ENCODE peak calls at places on chromosome 18, in nine cellular contexts. V is ovary, A is heart right ventricle, C is kidney, K is lung, X is GM23338, T is stomach, I is mesendoderm, N is H1. W is an unnamed sample.

GRCh38 chr18:51637881-51638280 is 440.4 kb upstream of the MEX3C start:
- DNase-seq in K (no peak), X (no peak), T (no peak), C (no peak), N (no peak), A (no peak), I (no peak), V (no peak), W (no peak)

GRCh38 chr18:48393170-48393569 is 16.0 kb downstream of the ZBTB7C start:
- DNase-seq in V (no peak), K (no peak), C (no peak), I (no peak), X (no peak), N (no peak), T (no peak), A (no peak), W (no peak)

GRCh38 chr18:76436342-76436741 is 58.7 kb downstream of the ZNF516 start:
- DNase-seq in N (no peak), T (no peak), V (no peak), C (no peak), X (no peak), I (no peak), K (no peak), A (no peak), W (no peak)

GRCh38 chr18:11089931-11090715 is 59.2 kb downstream of the PIEZO2 start:
- DNase-seq in K (no peak), I (no peak), C (no peak), V (no peak), X (no peak), N (no peak), A (no peak), T (no peak), W (no peak)

GRCh38 chr18:23209031-23209430 is 73.7 kb downstream of the CABLES1 start:
- DNase-seq in K (no peak), V (no peak), N (no peak), X (no peak), T (no peak), C (no peak), A (no peak), I (no peak), W (no peak)

GRCh38 chr18:22741318-22741717 is 191.8 kb upstream of the RBBP8 start:
- DNase-seq in T (no peak), I (no peak), A (no peak), X (no peak), C (no peak), N (no peak), K (no peak), V (no peak), W (no peak)

GRCh38 chr18:39346916-39347315 is 1781.3 kb upstream of the CELF4 start:
- DNase-seq in X (no peak), I (no peak), A (no peak), V (no peak), N (no peak), T (no peak), K (no peak), C (no peak), W (no peak)

GRCh38 chr18:2402084-2402483 is 169.2 kb downstream of the METTL4 start:
- DNase-seq in T (no peak), X (no peak), I (no peak), V (no peak), N (no peak), A (no peak), C (no peak), K (no peak), W (no peak)

GRCh38 chr18:72847134-72847533 is 20.7 kb downstream of the NETO1 start:
- DNase-seq in K (no peak), V (no peak), X (peak), C (no peak), T (no peak), I (peak), N (no peak), A (peak), W (no peak)

GRCh38 chr18:53935803-53936202 is 288.7 kb downstream of the MBD2 start:
- DNase-seq in X (no peak), A (no peak), K (no peak), N (no peak), T (no peak), C (no peak), I (no peak), V (no peak), W (no peak)

GRCh38 chr18:70453058-70453775 is 164.4 kb downstream of the SOCS6 start:
- DNase-seq in N (no peak), A (no peak), X (no peak), K (no peak), V (no peak), C (no peak), T (no peak), I (peak), W (no peak)

GRCh38 chr18:79508565-79509535 is 113.1 kb downstream of the NFATC1 start:
- DNase-seq in N (no peak), A (no peak), I (no peak), K (no peak), X (no peak), V (peak), C (peak), T (no peak), W (no peak)

GRCh38 chr18:48161911-48162698 is 231.6 kb upstream of the SMAD2 start:
- DNase-seq in T (peak), X (peak), I (peak), N (no peak), C (no peak), V (no peak), K (no peak), A (peak), W (no peak)

GRCh38 chr18:24014986-24015896 is 687 bp downstream of the TTC39C start:
- DNase-seq in T (peak), K (peak), N (no peak), X (peak), V (peak), C (peak), A (peak), I (peak), W (no peak)

GRCh38 chr18:30248061-30248460 is 794.5 kb downstream of the DSC3 start:
- DNase-seq in I (no peak), A (no peak), K (no peak), V (no peak), T (no peak), C (no peak), N (no peak), X (no peak), W (no peak)

GRCh38 chr18:498901-499300 is 1.6 kb downstream of the COLEC12 start:
- DNase-seq in C (no peak), T (no peak), I (peak), V (no peak), A (no peak), K (no peak), N (no peak), X (peak), W (no peak)

GRCh38 chr18:8623549-8624106 is 14.4 kb downstream of the RAB12 start:
- DNase-seq in X (no peak), N (no peak), I (no peak), C (peak), V (no peak), K (peak), A (peak), T (no peak), W (no peak)

GRCh38 chr18:3217930-3218647 is 1.7 kb downstream of the MYOM1 start:
- DNase-seq in C (no peak), X (peak), T (peak), A (no peak), K (no peak), I (peak), V (no peak), N (no peak), W (peak)

GRCh38 chr18:5975111-5975622 is 79.8 kb upstream of the TMEM200C start:
- DNase-seq in C (no peak), T (no peak), K (no peak), A (no peak), I (peak), X (no peak), N (no peak), V (no peak), W (no peak)

GRCh38 chr18:44126598-44126997 is 554.1 kb upstream of the SETBP1 start:
- DNase-seq in K (no peak), C (no peak), A (no peak), X (no peak), V (no peak), T (no peak), I (no peak), N (no peak), W (no peak)

GRCh38 chr18:61535401-61535800 is 202.2 kb downstream of the CDH20 start:
- DNase-seq in X (no peak), T (no peak), I (no peak), N (no peak), A (no peak), C (no peak), K (no peak), V (no peak), W (no peak)

GRCh38 chr18:42192251-42193248 is 237.5 kb downstream of the PIK3C3 start:
- DNase-seq in C (no peak), I (no peak), N (no peak), T (no peak), K (no peak), V (no peak), X (no peak), A (no peak), W (peak)
- H3K27ac ChIP-seq in C (no peak), I (no peak), N (no peak), T (no peak), K (no peak), V (no peak), X (no peak), A (no peak), W (peak)

DNA sequence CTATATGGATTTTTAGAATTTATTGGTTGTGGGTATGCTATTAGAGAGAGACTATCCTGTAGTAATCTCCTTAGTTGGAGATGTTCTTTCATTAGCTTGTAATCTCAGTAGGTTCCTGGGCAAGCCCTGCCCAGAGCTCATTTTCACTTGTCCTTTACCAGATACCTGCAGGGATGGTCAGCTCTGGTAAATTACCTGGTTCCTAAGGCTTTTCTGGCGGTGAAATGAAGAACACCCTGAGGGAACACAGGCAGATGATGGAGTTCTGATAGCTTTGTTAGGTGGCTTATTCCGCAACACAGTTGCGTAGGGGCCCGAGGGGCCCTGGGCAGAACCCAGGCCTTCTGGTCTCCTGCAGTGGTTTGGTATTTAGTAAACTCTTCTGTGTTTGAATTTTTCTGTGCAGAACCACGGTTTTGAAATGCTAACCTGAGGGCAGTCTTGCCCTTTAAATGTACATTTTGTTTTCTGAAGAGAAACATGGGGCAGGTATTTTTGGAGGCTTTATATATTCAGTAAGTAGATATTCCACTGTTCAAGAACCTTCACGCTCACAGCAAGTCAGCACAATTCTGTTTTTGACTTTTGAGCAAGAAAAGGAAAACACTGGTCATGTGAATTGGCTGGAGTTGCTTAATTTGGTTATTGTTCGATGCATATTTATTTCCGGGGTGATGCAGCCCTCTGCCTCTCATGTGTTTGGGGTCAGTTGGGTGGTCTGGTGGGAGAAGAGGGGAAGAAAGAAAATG is 22.4 kb downstream of the ZNF532 start:
- DNase-seq in K (no peak), X (no peak), C (no peak), V (no peak), I (no peak), T (no peak), A (no peak), N (no peak), W (no peak)
- H3K27ac ChIP-seq in K (peak), X (peak), C (peak), V (peak), I (no peak), T (peak), A (peak), N (peak), W (peak)

GRCh38 chr18:55247032-55247431 is 287.8 kb upstream of the CCDC68 start:
- DNase-seq in X (no peak), T (no peak), C (no peak), A (no peak), K (no peak), N (no peak), I (no peak), V (no peak), W (no peak)

GRCh38 chr18:55244520-55244919 is 285.3 kb upstream of the CCDC68 start:
- DNase-seq in N (no peak), X (no peak), V (no peak), T (no peak), C (no peak), A (no peak), K (no peak), I (no peak), W (no peak)

GRCh38 chr18:55246278-55246677 is 287.0 kb upstream of the CCDC68 start:
- DNase-seq in C (no peak), N (no peak), X (no peak), K (no peak), T (no peak), I (no peak), V (no peak), A (no peak), W (no peak)

GRCh38 chr18:55243852-55244251 is 284.6 kb upstream of the CCDC68 start:
- DNase-seq in T (no peak), V (peak), X (no peak), K (no peak), C (no peak), A (peak), I (no peak), N (no peak), W (no peak)

GRCh38 chr18:55245200-55245599 is 285.9 kb upstream of the CCDC68 start:
- DNase-seq in C (no peak), T (no peak), N (no peak), X (no peak), V (no peak), I (no peak), A (no peak), K (no peak), W (no peak)
- H3K27ac ChIP-seq in C (no peak), T (peak), N (no peak), X (no peak), V (no peak), I (no peak), A (peak), K (peak), W (no peak)

DNA sequence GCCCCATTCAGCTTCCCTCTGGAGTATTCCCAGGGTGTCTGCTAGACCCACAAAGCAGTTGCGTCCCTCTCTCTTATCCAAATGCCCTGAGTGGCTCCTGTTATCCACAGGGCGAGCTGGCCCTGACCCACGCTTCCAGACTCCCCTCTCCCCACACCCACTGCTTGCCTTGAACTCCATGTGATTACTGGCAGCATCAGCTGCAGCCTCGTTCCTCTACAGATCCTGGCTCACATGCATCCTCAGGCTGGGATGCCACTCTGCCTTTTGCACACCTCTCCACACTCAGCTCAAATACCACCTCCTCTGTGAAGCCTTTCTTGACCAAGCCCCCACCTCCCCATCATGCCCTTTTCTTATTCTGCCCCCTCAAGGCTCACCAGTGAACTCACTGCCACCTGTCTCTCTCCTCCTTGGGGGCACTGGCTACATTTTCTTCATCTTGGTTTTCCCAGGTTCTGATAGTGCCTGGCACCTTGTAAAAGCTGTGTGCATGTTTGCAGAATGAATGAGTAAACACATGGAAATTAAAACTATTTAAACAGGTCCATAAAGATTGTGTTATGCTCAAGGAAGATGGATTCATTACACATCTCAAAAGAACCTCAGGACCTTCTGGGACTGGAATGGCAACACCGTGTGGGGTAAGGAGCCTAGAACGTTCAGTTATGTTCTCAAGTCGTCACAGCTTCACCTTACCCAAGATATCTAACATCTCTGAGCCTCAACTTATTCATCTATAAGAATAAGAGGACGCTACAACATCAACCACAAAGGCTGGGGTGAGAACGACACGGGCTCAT is 165.0 kb downstream of the BCL2 start:
- DNase-seq in V (no peak), T (no peak), C (no peak), X (no peak), I (no peak), K (no peak), N (no peak), A (no peak), W (no peak)
- H3K27ac ChIP-seq in V (no peak), T (no peak), C (peak), X (no peak), I (no peak), K (no peak), N (no peak), A (no peak), W (no peak)

DNA sequence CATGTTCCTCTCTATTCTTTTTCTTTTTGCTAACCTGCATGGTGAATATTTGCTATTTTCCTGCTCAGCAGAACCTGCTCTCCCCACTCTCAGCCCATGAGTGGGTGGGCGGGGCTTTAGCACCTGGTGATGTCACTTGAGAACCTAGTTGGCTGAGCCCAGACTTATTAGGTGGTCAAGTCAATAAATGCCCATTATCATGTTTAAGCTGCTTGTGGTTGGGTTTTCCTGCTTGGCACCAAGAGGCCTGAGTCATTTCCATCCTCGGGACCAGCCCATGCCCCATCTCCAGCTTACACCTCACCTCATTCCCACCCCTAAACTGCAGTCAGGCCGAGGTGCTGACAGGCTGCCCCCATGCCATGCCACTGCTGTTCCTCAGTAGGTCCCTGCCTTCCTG is 226.6 kb downstream of the ANKRD30B start:
- DNase-seq in V (no peak), A (no peak), X (no peak), I (no peak), C (no peak), N (no peak), T (no peak), K (peak), W (peak)
- H3K27ac ChIP-seq in V (no peak), A (no peak), X (no peak), I (no peak), C (no peak), N (no peak), T (no peak), K (no peak), W (peak)

GRCh38 chr18:12857215-12857924 is 26.7 kb downstream of the PTPN2 start:
- DNase-seq in A (no peak), K (no peak), T (no peak), V (no peak), C (no peak), X (no peak), N (no peak), I (no peak), W (no peak)
- H3K27ac ChIP-seq in A (no peak), K (no peak), T (no peak), V (no peak), C (no peak), X (no peak), N (no peak), I (no peak), W (no peak)

W was measured in epithelial cell of prostate.